ENCODE peak calls at places on chromosomes 16 and 17, in four cellular contexts. Q is NCI-H1092; H is activated CD4-positive, CD25-positive, alpha-beta regulatory T cell treated with anti-CD3 and anti-CD28 coated beads, Interleukin-2, amount 50 U/mL, for 16 hours; B is NCI-H1417 treated with DMSO at 0.1 percent for 48 hours. M is an unnamed sample.
A peak's percentile ranks its signal among the peaks of the same experiment; 100 is the strongest.

GRCh38 chr17:47866941-47867340 is 16.0 kb upstream of the SP6 start:
- DNase-seq in H (no peak), B (no peak), Q (no peak), M (no peak)

GRCh38 chr16:75218256-75219076 is at the start of gene CTRB1:
- DNase-seq in B (no peak), H (no peak), Q (no peak), M (no peak)

GRCh38 chr17:68182940-68183551 is 64.8 kb upstream of the AMZ2 start:
- DNase-seq in Q (no peak), B (no peak), H (peak; percentile 53), M (no peak)

GRCh38 chr16:72736074-72736473 is 311.9 kb downstream of the ZFHX3 start:
- DNase-seq in B (no peak), H (no peak), Q (no peak), M (no peak)

GRCh38 chr16:11841026-11841425 is 10.3 kb downstream of the RSL1D1 start:
- DNase-seq in Q (no peak), H (no peak), B (no peak), M (no peak)

GRCh38 chr17:5786510-5786875 is 202.2 kb upstream of the NLRP1 start:
- DNase-seq in B (no peak), H (no peak), Q (no peak), M (no peak)

GRCh38 chr17:80471922-80472321 is 4.5 kb downstream of the NPTX1 start:
- DNase-seq in H (no peak), B (no peak), Q (no peak), M (no peak)

GRCh38 chr17:36899250-36900129 is 37.8 kb upstream of the LHX1 start:
- DNase-seq in B (no peak), H (no peak), Q (no peak), M (no peak)

GRCh38 chr17:27082023-27082774 is 211.7 kb upstream of the WSB1 start:
- DNase-seq in B (no peak), H (no peak), Q (no peak), M (no peak)

GRCh38 chr17:40936976-40937375 is 470 bp downstream of the KRT23 start:
- DNase-seq in B (no peak), H (no peak), Q (no peak), M (no peak)

GRCh38 chr17:79023886-79024771 is at the start of gene C1QTNF1:
- DNase-seq in Q (no peak), H (no peak), B (no peak), M (no peak)

GRCh38 chr17:417691-418420 is 65.2 kb upstream of the RPH3AL start:
- DNase-seq in H (no peak), B (no peak), Q (no peak), M (no peak)

GRCh38 chr16:14003119-14003570 is 68.0 kb upstream of the MRTFB start:
- DNase-seq in Q (no peak), H (no peak), B (no peak), M (peak; percentile 63)

GRCh38 chr16:48291303-48291702 is 44.0 kb upstream of the ABCC11 start:
- DNase-seq in H (no peak), Q (no peak), B (no peak), M (no peak)

GRCh38 chr16:77585379-77585778 is 136.9 kb upstream of the NUDT7 start:
- DNase-seq in Q (no peak), B (no peak), H (no peak), M (no peak)

GRCh38 chr17:6570731-6571465 is 14.5 kb upstream of the PITPNM3 start:
- DNase-seq in H (no peak), B (no peak), Q (peak; percentile 29), M (no peak)

GRCh38 chr17:41404024-41404651 is 6.7 kb upstream of the KRT31 start:
- DNase-seq in B (no peak), H (no peak), Q (no peak), M (no peak)

GRCh38 chr17:14604920-14605599 is 304.2 kb downstream of the HS3ST3B1 start:
- DNase-seq in H (no peak), Q (no peak), B (no peak), M (no peak)

GRCh38 chr17:73342549-73343167 is 30.9 kb upstream of the CDC42EP4 start:
- DNase-seq in H (no peak), B (no peak), Q (no peak), M (no peak)

GRCh38 chr17:82277851-82278250 is 4.4 kb upstream of the CSNK1D start:
- DNase-seq in B (no peak), H (no peak), Q (no peak), M (no peak)

GRCh38 chr16:2912330-2913199 is 834 bp downstream of the FLYWCH1 start:
- DNase-seq in B (no peak), H (no peak), Q (no peak), M (no peak)

GRCh38 chr16:53504161-53504663 is 1.2 kb upstream of the AKTIP start:
- DNase-seq in H (no peak), Q (peak; percentile 30), B (no peak), M (peak; percentile 70)

GRCh38 chr17:45246861-45247428 is 14.9 kb downstream of the SPATA32 start:
- DNase-seq in Q (no peak), B (no peak), H (no peak), M (no peak)

GRCh38 chr16:76926595-76926994 is 264.4 kb upstream of the MON1B start:
- DNase-seq in H (no peak), Q (no peak), B (no peak), M (no peak)

GRCh38 chr17:47741109-47741792 is 8.2 kb downstream of the TBX21 start:
- DNase-seq in B (no peak), H (no peak), Q (no peak), M (peak; percentile 8)

GRCh38 chr16:66882702-66883101 is 2.4 kb downstream of the PDP2 start:
- DNase-seq in B (no peak), Q (no peak), H (no peak), M (no peak)

GRCh38 chr16:74521691-74522090 is 85.2 kb downstream of the GLG1 start:
- DNase-seq in Q (no peak), H (no peak), B (no peak), M (no peak)

GRCh38 chr17:80720624-80721577 is 176.3 kb downstream of the RPTOR start:
- DNase-seq in B (no peak), Q (no peak), H (no peak), M (peak; percentile 62)

GRCh38 chr16:56860226-56861020 is 4.6 kb upstream of the SLC12A3 start:
- DNase-seq in B (no peak), Q (no peak), H (no peak), M (no peak)